ENCODE peak calls at places on chromosomes 4 and X, in seven cellular contexts. F is GM12891, D is SK-N-SH, S is K562, W is HepG2, J is GM12878, M is H1. Q is an unnamed sample.
A peak's percentile ranks its signal among the peaks of the same experiment; 100 is the strongest.

GRCh38 chr4:3280466-3280865 is 12.4 kb upstream of the RGS12 start:
- DNase-seq in F (no peak), D (no peak), S (no peak), W (no peak), J (no peak), M (no peak), Q (no peak)

GRCh38 chr4:1200425-1201035 is 28.1 kb upstream of the SPON2 start:
- DNase-seq in F (peak; percentile 37), D (peak; percentile 61), S (no peak), W (no peak), J (no peak), M (no peak), Q (peak; percentile 40)

GRCh38 chrX:118212817-118213183 is 96.2 kb upstream of the KLHL13 start:
- DNase-seq in F (no peak), D (no peak), S (no peak), W (no peak), J (peak; percentile 52), M (no peak), Q (no peak)

GRCh38 chr4:76197001-76197743 is 16.5 kb downstream of the SCARB2 start:
- DNase-seq in F (no peak), D (no peak), S (no peak), W (no peak), J (no peak), M (no peak), Q (no peak)

GRCh38 chr4:143281507-143282169 is 55.0 kb upstream of the GAB1 start:
- DNase-seq in F (no peak), D (no peak), S (no peak), W (no peak), J (no peak), M (no peak), Q (no peak)

GRCh38 chr4:105715692-105716278 is 7.2 kb downstream of the GSTCD start:
- DNase-seq in F (no peak), D (peak; percentile 17), S (peak; percentile 36), W (peak; percentile 28), J (no peak), M (no peak), Q (no peak)

GRCh38 chr4:53050361-53050774 is 188.3 kb downstream of the RASL11B start:
- DNase-seq in F (no peak), D (peak; percentile 50), S (no peak), W (no peak), J (no peak), M (no peak), Q (no peak)

GRCh38 chr4:70759126-70759525 is 37.4 kb downstream of the RUFY3 start:
- DNase-seq in F (no peak), D (no peak), S (no peak), W (no peak), J (no peak), M (no peak), Q (no peak)

GRCh38 chrX:20620301-20620700 is 353.6 kb upstream of the RPS6KA3 start:
- DNase-seq in F (no peak), D (no peak), S (no peak), W (no peak), J (no peak), M (no peak), Q (no peak)

GRCh38 chr4:153988446-153988845 is 199.6 kb upstream of the SFRP2 start:
- DNase-seq in F (no peak), D (no peak), S (no peak), W (no peak), J (no peak), M (no peak), Q (no peak)

GRCh38 chrX:140163376-140164159 is 198.2 kb upstream of the CXorf66 start:
- DNase-seq in F (no peak), D (no peak), S (no peak), W (no peak), J (no peak), M (no peak), Q (no peak)

GRCh38 chr4:11635336-11635735 is 206.6 kb upstream of the HS3ST1 start:
- DNase-seq in F (no peak), D (no peak), S (no peak), W (no peak), J (no peak), M (no peak), Q (no peak)

GRCh38 chr4:162506253-162506652 is 342.5 kb upstream of the FSTL5 start:
- DNase-seq in F (no peak), D (no peak), S (no peak), W (no peak), J (no peak), M (no peak), Q (no peak)

GRCh38 chr4:25792200-25792791 is 70.5 kb downstream of the SEL1L3 start:
- DNase-seq in F (no peak), D (peak; percentile 50), S (peak; percentile 48), W (peak; percentile 51), J (no peak), M (no peak), Q (no peak)

GRCh38 chr4:183635333-183635732 is 23.7 kb downstream of the RWDD4 start:
- DNase-seq in F (no peak), D (no peak), S (no peak), W (no peak), J (no peak), M (no peak), Q (no peak)

GRCh38 chr4:145279122-145279960 is 99.0 kb upstream of the OTUD4 start:
- DNase-seq in F (no peak), D (peak; percentile 12), S (no peak), W (no peak), J (no peak), M (no peak), Q (no peak)

GRCh38 chr4:53273726-53274125 is 92.1 kb downstream of the SCFD2 start:
- DNase-seq in F (no peak), D (no peak), S (no peak), W (no peak), J (no peak), M (no peak), Q (no peak)

GRCh38 chr4:147407261-147408045 is 73.4 kb upstream of the EDNRA start:
- DNase-seq in F (no peak), D (no peak), S (no peak), W (no peak), J (no peak), M (peak; percentile 25), Q (no peak)

GRCh38 chr4:118281611-118282442 is 71.0 kb downstream of the PRSS12 start:
- DNase-seq in F (no peak), D (no peak), S (peak; percentile 20), W (peak; percentile 18), J (no peak), M (no peak), Q (no peak)
- TF ChIP-seq POLR2AphosphoS5 in F (peak; percentile 84), D (peak; percentile 59), S (peak; percentile 81), W (peak; percentile 63), J (peak; percentile 50), M (peak; percentile 92), Q (peak; percentile 80)

DNA sequence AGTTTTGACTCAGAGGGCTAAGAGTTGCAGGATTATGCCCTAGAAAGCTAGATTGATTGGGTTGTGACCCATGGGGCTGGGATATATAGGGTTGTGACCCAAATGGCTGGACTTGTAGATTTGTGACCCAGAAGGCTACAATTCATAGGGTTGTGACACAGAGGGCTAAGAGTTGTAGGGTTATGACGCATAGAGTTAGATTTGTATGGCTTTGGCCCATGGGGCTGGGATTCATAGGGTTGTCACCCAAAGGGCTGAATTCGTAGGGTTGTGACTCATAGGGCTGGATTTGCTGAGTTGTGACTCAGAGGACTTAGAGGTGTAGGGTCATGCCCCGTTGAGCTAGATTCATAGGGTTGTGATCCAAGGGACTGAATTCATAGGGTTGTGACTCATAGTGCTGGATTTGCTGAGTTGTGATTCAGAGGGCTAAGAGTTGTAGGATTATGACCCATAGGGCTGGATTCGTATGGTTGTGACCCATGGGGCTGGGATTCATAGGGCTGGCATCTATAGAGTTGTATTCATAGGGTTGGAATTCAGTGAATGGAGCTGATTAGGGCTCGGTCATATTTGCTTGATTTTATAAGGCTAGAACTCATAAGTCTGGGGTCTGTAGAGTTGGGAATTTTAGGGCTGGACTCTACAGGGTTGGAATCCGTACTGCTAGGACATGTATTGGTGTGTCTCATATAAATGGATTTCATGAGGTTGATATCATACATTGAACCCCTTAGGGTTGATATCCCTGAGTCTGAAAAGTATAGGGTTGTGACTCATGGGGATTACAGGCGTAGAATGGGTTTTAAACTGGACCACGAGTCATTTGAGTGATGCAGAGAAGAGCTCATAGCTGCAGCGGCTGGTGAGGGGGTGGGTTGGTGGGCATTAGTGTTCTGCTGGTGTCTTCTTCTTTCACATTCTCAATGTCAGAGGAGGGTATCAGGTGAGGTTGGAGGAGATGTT is 125.7 kb downstream of the CRLF2 start:
- DNase-seq in F (no peak), D (no peak), S (no peak), W (no peak), J (no peak), M (no peak), Q (no peak)
- TF ChIP-seq TAF1 in F (no peak), D (no peak), S (no peak), W (no peak), J (no peak), M (no peak), Q (no peak)

GRCh38 chrX:136586386-136586785 is 54.4 kb downstream of the VGLL1 start:
- DNase-seq in F (no peak), D (no peak), S (no peak), W (no peak), J (no peak), M (no peak), Q (no peak)

GRCh38 chrX:136585960-136586359 is 53.9 kb downstream of the VGLL1 start:
- DNase-seq in F (no peak), D (no peak), S (no peak), W (no peak), J (no peak), M (no peak), Q (no peak)

GRCh38 chrX:136584545-136584944 is 52.5 kb downstream of the VGLL1 start:
- DNase-seq in F (no peak), D (no peak), S (no peak), W (no peak), J (no peak), M (no peak), Q (no peak)

GRCh38 chrX:136580316-136580715 is 48.3 kb downstream of the VGLL1 start:
- DNase-seq in F (no peak), D (no peak), S (no peak), W (no peak), J (no peak), M (no peak), Q (no peak)

DNA sequence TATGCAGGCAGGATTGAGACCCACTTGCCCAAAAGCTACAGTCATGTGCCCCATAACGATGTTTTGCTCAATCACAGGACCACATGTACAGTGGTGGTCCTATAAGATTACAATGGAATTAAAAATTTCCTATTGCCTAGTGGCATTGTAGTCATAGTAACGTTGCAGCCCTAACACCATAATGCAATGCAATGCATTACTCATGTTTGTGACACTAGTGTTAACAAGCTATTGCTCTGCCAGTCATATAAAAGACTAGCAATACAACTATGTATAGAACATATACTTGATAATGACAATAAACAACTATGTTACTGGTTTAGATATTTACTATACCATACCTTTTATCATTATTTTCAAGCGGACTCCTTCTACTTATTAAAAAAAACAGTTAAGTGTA is 50.6 kb downstream of the VGLL1 start:
- DNase-seq in F (no peak), D (no peak), S (no peak), W (no peak), J (no peak), M (no peak), Q (no peak)
- TF ChIP-seq POLR2AphosphoS5 in F (no peak), D (no peak), S (no peak), W (no peak), J (no peak), M (no peak), Q (no peak)

DNA sequence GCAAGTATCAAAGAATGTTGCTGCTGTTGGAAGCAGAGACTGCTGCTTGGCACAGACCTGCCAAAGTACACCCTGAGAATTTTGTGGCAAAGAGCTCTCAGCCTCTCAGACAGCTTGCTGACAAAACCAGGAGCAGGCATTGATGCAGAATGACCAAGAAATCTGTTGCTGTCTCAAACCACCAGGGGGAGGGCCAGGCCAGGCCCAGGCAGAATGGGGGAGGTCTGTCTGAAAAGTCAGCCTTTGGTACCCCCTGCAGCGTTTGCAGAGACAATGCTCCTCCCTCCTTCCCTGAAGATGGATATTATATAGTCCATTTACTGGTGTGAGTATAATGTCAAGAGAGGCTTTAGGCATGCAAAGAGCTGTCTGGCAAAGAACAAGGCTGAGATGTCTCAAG is 52.9 kb upstream of the TRPC5OS start:
- DNase-seq in F (no peak), D (peak; percentile 40), S (peak; percentile 36), W (no peak), J (no peak), M (peak; percentile 3), Q (no peak)
- TF ChIP-seq TAF1 in F (no peak), D (no peak), S (no peak), W (no peak), J (no peak), M (no peak), Q (no peak)

Q was measured in GM12892.